ENCODE peak calls at places on chromosomes 7 and 10, in four cellular contexts. One of them, this sample, is unnamed.

GRCh38 chr7:15862781-15863165 is 176.3 kb upstream of the MEOX2 start:
- DNase-seq in ovary: no peak
- DNase-seq in fibroblast of lung: no peak
- DNase-seq in RWPE2: no peak
- DNase-seq in this sample: no peak

GRCh38 chr7:116030626-116031276 is at the start of gene TFEC:
- DNase-seq in ovary: no peak
- DNase-seq in fibroblast of lung: peak; percentile 27
- DNase-seq in RWPE2: no peak
- DNase-seq in this sample: no peak

GRCh38 chr10:35661236-35661635 is 19.1 kb upstream of the FZD8 start:
- DNase-seq in ovary: no peak
- DNase-seq in fibroblast of lung: no peak
- DNase-seq in RWPE2: no peak
- DNase-seq in this sample: no peak

GRCh38 chr10:50740351-50740688 is 584 bp downstream of the ASAH2B start:
- DNase-seq in ovary: no peak
- DNase-seq in fibroblast of lung: peak; percentile 80
- DNase-seq in RWPE2: no peak
- DNase-seq in this sample: peak; percentile 14

GRCh38 chr10:23442936-23443335 is 4.1 kb downstream of the OTUD1 start:
- DNase-seq in ovary: no peak
- DNase-seq in fibroblast of lung: peak; percentile 76
- DNase-seq in RWPE2: no peak
- DNase-seq in this sample: no peak

GRCh38 chr7:31056775-31057346 is 4.8 kb downstream of the ADCYAP1R1 start:
- DNase-seq in ovary: no peak
- DNase-seq in fibroblast of lung: no peak
- DNase-seq in RWPE2: no peak
- DNase-seq in this sample: no peak

GRCh38 chr7:7897509-7897908 is 71.1 kb upstream of the GLCCI1 start:
- DNase-seq in ovary: no peak
- DNase-seq in fibroblast of lung: peak; percentile 16
- DNase-seq in RWPE2: no peak
- DNase-seq in this sample: peak; percentile 22

GRCh38 chr10:78389419-78389818 is 355.8 kb downstream of the RPS24 start:
- DNase-seq in ovary: no peak
- DNase-seq in fibroblast of lung: no peak
- DNase-seq in RWPE2: no peak
- DNase-seq in this sample: no peak

GRCh38 chr10:59176241-59177030 is at the start of gene PHYHIPL:
- DNase-seq in ovary: peak; percentile 36
- DNase-seq in fibroblast of lung: no peak
- DNase-seq in RWPE2: peak; percentile 24
- DNase-seq in this sample: no peak

GRCh38 chr10:119677126-119677525 is 25.9 kb downstream of the BAG3 start:
- DNase-seq in ovary: no peak
- DNase-seq in fibroblast of lung: no peak
- DNase-seq in RWPE2: no peak
- DNase-seq in this sample: peak; percentile 60

GRCh38 chr10:2985729-2986232 is 81.6 kb upstream of the PFKP start:
- DNase-seq in ovary: no peak
- DNase-seq in fibroblast of lung: peak; percentile 74
- DNase-seq in RWPE2: no peak
- DNase-seq in this sample: no peak

GRCh38 chr10:123884351-123884906 is 7.2 kb downstream of the CPXM2 start:
- DNase-seq in ovary: peak; percentile 46
- DNase-seq in fibroblast of lung: no peak
- DNase-seq in RWPE2: no peak
- DNase-seq in this sample: no peak

GRCh38 chr7:25696565-25696964 is 455.4 kb upstream of the NFE2L3 start:
- DNase-seq in ovary: no peak
- DNase-seq in fibroblast of lung: no peak
- DNase-seq in RWPE2: no peak
- DNase-seq in this sample: no peak

GRCh38 chr10:60390224-60390626 is 550 bp upstream of the ANK3 start:
- DNase-seq in ovary: no peak
- DNase-seq in fibroblast of lung: peak; percentile 56
- DNase-seq in RWPE2: no peak
- DNase-seq in this sample: no peak

GRCh38 chr7:1455241-1455939 is 3.9 kb downstream of the MICALL2 start:
- DNase-seq in ovary: no peak
- DNase-seq in fibroblast of lung: no peak
- DNase-seq in RWPE2: peak; percentile 94
- DNase-seq in this sample: no peak

GRCh38 chr10:31908157-31908556 is 20.5 kb downstream of the ARHGAP12 start:
- DNase-seq in ovary: no peak
- DNase-seq in fibroblast of lung: no peak
- DNase-seq in RWPE2: no peak
- DNase-seq in this sample: no peak

GRCh38 chr7:76428868-76429805 is 4.4 kb downstream of the ZP3 start:
- DNase-seq in ovary: no peak
- DNase-seq in fibroblast of lung: no peak
- DNase-seq in RWPE2: peak; percentile 69
- DNase-seq in this sample: no peak

GRCh38 chr7:119996634-119997033 is 276.3 kb upstream of the KCND2 start:
- DNase-seq in ovary: no peak
- DNase-seq in fibroblast of lung: no peak
- DNase-seq in RWPE2: no peak
- DNase-seq in this sample: no peak

GRCh38 chr10:124602121-124602561 is 140.5 kb downstream of the LHPP start:
- DNase-seq in ovary: peak; percentile 24
- DNase-seq in fibroblast of lung: no peak
- DNase-seq in RWPE2: no peak
- DNase-seq in this sample: no peak

GRCh38 chr10:792083-792791 is 102.8 kb upstream of the DIP2C start:
- DNase-seq in ovary: peak; percentile 21
- DNase-seq in fibroblast of lung: no peak
- DNase-seq in RWPE2: peak; percentile 9
- DNase-seq in this sample: no peak

GRCh38 chr10:70775679-70776454 is 9.3 kb downstream of the TBATA start:
- DNase-seq in ovary: peak; percentile 25
- DNase-seq in fibroblast of lung: no peak
- DNase-seq in RWPE2: no peak
- DNase-seq in this sample: no peak

GRCh38 chr10:122525788-122526187 is 34.8 kb upstream of the DMBT1 start:
- DNase-seq in ovary: no peak
- DNase-seq in fibroblast of lung: no peak
- DNase-seq in RWPE2: no peak
- DNase-seq in this sample: no peak

GRCh38 chr10:112215342-112215774 is 31.8 kb upstream of the GPAM start:
- DNase-seq in ovary: no peak
- DNase-seq in fibroblast of lung: no peak
- DNase-seq in RWPE2: no peak
- DNase-seq in this sample: no peak

GRCh38 chr10:110432084-110432483 is 65.6 kb upstream of the DUSP5 start:
- DNase-seq in ovary: no peak
- DNase-seq in fibroblast of lung: no peak
- DNase-seq in RWPE2: no peak
- DNase-seq in this sample: no peak

GRCh38 chr7:124250297-124251034 is 217.6 kb upstream of the TMEM229A start:
- DNase-seq in ovary: no peak
- DNase-seq in fibroblast of lung: no peak
- DNase-seq in RWPE2: no peak
- DNase-seq in this sample: no peak

GRCh38 chr7:593324-594115 is 73.9 kb upstream of the PDGFA start:
- DNase-seq in ovary: no peak
- DNase-seq in fibroblast of lung: no peak
- DNase-seq in RWPE2: no peak
- DNase-seq in this sample: no peak

GRCh38 chr7:147196476-147196875 is 1079.9 kb downstream of the CNTNAP2 start:
- DNase-seq in ovary: no peak
- DNase-seq in fibroblast of lung: no peak
- DNase-seq in RWPE2: no peak
- DNase-seq in this sample: no peak
- H3K4me3 ChIP-seq in ovary: no peak overlapping the region
- H3K4me3 ChIP-seq in fibroblast of lung: no peak overlapping the region
- H3K4me3 ChIP-seq in RWPE2: no peak overlapping the region
- H3K4me3 ChIP-seq in this sample: no peak overlapping the region

GRCh38 chr10:43574035-43574892 is at the start of gene ZNF239:
- DNase-seq in ovary: peak; percentile 93
- DNase-seq in fibroblast of lung: peak; percentile 89
- DNase-seq in RWPE2: peak; percentile 80
- DNase-seq in this sample: peak; percentile 57
- TF ChIP-seq CTCF in ovary: peak; percentile 17
- TF ChIP-seq CTCF in fibroblast of lung: no peak
- TF ChIP-seq CTCF in RWPE2: no peak
- TF ChIP-seq CTCF in this sample: no peak

DNA sequence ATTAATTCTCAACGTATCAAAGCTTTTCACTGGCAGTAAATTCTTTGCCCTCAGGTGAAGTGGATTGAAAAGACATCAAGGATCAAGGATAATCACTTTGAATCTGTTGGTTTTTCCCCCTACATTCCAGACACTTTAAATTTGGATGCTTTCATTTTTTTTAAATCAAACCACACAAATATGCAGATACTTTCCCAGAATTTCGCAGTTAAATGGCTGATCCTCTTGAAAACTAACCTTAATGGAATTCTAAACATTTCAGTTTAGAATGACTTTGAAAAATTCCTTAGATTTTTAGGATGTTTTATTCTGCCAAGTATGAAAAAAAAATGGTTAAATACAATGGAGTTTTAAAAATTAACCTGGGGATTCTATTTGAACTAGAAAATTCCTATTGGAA is 325.9 kb downstream of the GFRA1 start:
- DNase-seq in ovary: no peak
- DNase-seq in fibroblast of lung: peak; percentile 84
- DNase-seq in RWPE2: no peak
- DNase-seq in this sample: no peak
- H3K27me3 ChIP-seq in ovary: no peaks in the 10 kb centered on the region
- H3K27me3 ChIP-seq in fibroblast of lung: no peaks in the 10 kb centered on the region
- H3K27me3 ChIP-seq in RWPE2: no peaks in the 10 kb centered on the region
- H3K27me3 ChIP-seq in this sample: no peaks in the 10 kb centered on the region

DNA sequence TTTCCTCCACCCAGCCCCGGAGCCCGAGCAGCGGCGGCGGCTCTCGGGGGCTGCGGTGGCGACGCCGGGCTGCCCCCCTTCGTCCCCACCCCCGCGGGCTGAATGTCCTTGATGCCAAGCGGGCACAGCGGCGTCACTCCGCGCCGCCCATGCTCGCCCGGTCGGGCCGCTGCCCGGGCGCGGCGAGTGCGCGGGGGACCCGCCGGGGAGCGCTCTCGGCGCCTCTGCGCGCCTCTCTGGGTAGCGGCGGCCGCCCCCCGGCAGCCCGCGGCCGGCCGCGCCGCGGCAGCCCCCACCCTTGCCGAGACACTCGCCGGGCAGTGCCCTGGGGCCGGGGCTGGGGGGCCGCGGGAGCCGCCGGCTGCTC is 436 bp upstream of the PLXNA4 start:
- DNase-seq in ovary: no peak
- DNase-seq in fibroblast of lung: no peak
- DNase-seq in RWPE2: no peak
- DNase-seq in this sample: no peak
- H3K4me3 ChIP-seq in ovary: peak overlapping the region; percentile 55
- H3K4me3 ChIP-seq in fibroblast of lung: peak overlapping the region; percentile 46
- H3K4me3 ChIP-seq in RWPE2: peak overlapping the region; percentile 13
- H3K4me3 ChIP-seq in this sample: peak overlapping the region; percentile 14

DNA sequence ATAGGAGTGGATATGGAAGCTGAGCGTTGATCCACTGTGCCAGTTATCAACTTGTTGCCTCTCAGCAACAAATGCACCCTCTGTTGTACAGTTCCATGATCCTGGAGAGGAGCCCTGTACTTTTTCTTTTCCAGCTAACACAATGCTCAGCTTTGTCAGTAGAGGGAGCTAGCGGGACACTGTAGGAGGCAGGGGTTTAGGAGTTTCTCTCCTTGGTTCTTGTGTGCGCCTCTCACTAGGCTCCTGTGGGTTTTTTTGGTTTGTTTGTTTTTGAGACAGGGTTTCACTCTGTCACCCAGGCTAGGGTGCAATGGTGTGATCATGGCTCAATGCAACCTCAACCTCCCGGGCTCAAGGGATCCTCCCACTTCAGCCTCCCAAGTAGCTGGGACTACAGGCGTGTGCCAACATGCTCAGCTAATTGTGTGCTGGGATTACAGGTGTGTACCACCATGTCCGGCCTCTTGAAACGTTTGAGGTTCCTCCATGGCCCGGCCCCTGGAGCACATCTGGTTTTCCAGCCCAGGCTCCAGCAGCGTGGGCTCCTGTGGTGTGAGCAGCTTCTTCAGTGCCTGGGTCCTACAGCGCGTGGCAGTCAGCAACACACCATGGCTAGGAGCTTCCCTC is 12.0 kb upstream of the MARVELD1 start:
- DNase-seq in ovary: no peak
- DNase-seq in fibroblast of lung: peak; percentile 54
- DNase-seq in RWPE2: no peak
- DNase-seq in this sample: no peak
- TF ChIP-seq CTCF in ovary: peak; percentile 64
- TF ChIP-seq CTCF in fibroblast of lung: peak; percentile 95
- TF ChIP-seq CTCF in RWPE2: peak; percentile 91
- TF ChIP-seq CTCF in this sample: peak; percentile 92

GRCh38 chr10:79441433-79441832 is 4.0 kb downstream of the ZCCHC24 start:
- DNase-seq in ovary: no peak
- DNase-seq in fibroblast of lung: no peak
- DNase-seq in RWPE2: no peak
- DNase-seq in this sample: no peak
- H3K27me3 ChIP-seq in ovary: no peaks in the 10 kb centered on the region
- H3K27me3 ChIP-seq in fibroblast of lung: no peaks in the 10 kb centered on the region
- H3K27me3 ChIP-seq in RWPE2: no peaks in the 10 kb centered on the region
- H3K27me3 ChIP-seq in this sample: no peaks in the 10 kb centered on the region

DNA sequence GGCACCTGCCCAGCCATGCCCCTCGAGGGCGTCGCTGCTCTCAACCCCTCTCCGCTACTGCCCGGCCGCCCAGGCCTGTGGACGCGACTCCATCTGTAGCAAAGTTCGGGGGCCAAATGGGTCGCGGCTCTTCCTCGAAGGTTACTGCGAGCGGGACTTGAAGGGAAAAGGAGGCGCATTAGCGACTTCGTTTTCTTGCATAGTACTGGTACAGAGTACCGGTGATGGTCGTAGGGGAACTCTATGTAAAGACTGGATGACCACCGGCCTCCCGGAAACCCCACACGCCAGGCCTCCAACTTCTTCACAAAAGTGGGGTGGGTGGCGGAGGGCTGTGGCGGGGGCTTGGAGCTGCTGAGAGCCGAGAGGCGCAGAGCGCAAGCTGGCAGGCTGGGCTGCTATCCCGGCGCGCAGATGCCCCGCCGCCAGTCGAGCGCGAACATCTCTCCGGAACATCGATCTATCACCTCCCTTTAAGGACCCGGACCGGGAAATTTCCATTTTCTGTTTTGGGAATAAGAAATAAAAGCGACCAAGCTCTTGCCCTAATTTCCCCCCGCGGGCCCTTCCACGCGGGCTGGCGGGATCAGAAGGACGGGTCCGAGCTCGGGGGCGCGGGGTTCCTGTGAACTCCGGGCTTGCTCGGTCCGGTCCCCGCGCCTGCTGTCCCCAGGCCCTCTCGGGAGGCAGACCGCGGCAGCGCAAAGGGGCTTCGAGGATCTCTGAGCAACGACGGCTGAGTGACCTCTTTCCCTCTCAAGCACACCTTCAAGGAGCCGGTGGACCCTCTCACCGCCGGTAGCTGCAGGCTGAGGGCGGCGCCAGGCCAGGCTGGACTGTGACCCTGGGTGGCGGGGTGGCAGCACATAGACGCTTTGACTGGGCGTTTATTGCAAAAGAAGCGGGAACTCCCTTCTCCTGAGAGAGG is 12.2 kb upstream of the FEZF1 start:
- DNase-seq in ovary: no peak
- DNase-seq in fibroblast of lung: no peak
- DNase-seq in RWPE2: no peak
- DNase-seq in this sample: no peak
- H3K4me3 ChIP-seq in ovary: no peak overlapping the region
- H3K4me3 ChIP-seq in fibroblast of lung: no peak overlapping the region
- H3K4me3 ChIP-seq in RWPE2: no peak overlapping the region
- H3K4me3 ChIP-seq in this sample: no peak overlapping the region